ENCODE peak calls at places on chromosomes 12 and 14, in six cellular contexts. U, Q, L, J, R and I are unnamed samples. For H3K36me3, the result is how much of the 10 kb centered on the place peaks cover.

GRCh38 chr12:124626841-124627502 is 59.6 kb upstream of the NCOR2 start:
- DNase-seq in J (peak), U (no peak), L (no peak), Q (no peak), R (no peak), I (no peak)

GRCh38 chr14:63134801-63135200 is 69.4 kb upstream of the RHOJ start:
- DNase-seq in R (no peak), U (no peak), J (no peak), L (no peak), Q (no peak), I (no peak)

GRCh38 chr14:103056322-103057027 is 874 bp downstream of the CDC42BPB start:
- DNase-seq in Q (peak), U (peak), R (no peak), L (no peak), J (peak), I (no peak)

GRCh38 chr12:38456769-38457168 is 140.2 kb downstream of the ALG10B start:
- DNase-seq in L (no peak), R (no peak), Q (no peak), U (no peak), J (no peak), I (no peak)

GRCh38 chr12:84696281-84696680 is 216.3 kb downstream of the SLC6A15 start:
- DNase-seq in U (no peak), Q (no peak), L (no peak), J (no peak), R (no peak), I (no peak)

GRCh38 chr12:6356374-6356820 is 14.5 kb upstream of the TNFRSF1A start:
- DNase-seq in J (peak), U (no peak), R (no peak), L (no peak), Q (no peak), I (no peak)

GRCh38 chr14:36939265-36939664 is 233.1 kb downstream of the SLC25A21 start:
- DNase-seq in R (no peak), L (no peak), Q (no peak), U (no peak), J (no peak), I (no peak)

GRCh38 chr14:77184396-77185092 is 2.9 kb downstream of the TMEM63C start:
- DNase-seq in L (peak), Q (no peak), J (no peak), R (no peak), U (no peak), I (no peak)

GRCh38 chr12:119158004-119158776 is 20.5 kb upstream of the HSPB8 start:
- DNase-seq in R (no peak), Q (no peak), L (no peak), J (no peak), U (no peak), I (no peak)

GRCh38 chr14:71583246-71583645 is 349.0 kb upstream of the RGS6 start:
- DNase-seq in U (no peak), Q (no peak), J (no peak), R (no peak), L (no peak), I (no peak)

GRCh38 chr12:44157359-44157758 is 321.5 kb downstream of the TMEM117 start:
- DNase-seq in Q (no peak), L (no peak), U (no peak), R (no peak), J (no peak), I (no peak)

GRCh38 chr12:15851919-15852318 is 30.3 kb upstream of the STRAP start:
- DNase-seq in J (no peak), Q (no peak), R (no peak), U (no peak), L (no peak), I (no peak)

GRCh38 chr12:98440165-98440581 is 75.2 kb upstream of the TMPO start:
- DNase-seq in J (no peak), U (peak), L (no peak), R (no peak), Q (peak), I (no peak)

GRCh38 chr12:124605869-124606774 is 38.7 kb upstream of the NCOR2 start:
- DNase-seq in J (no peak), R (no peak), Q (no peak), L (no peak), U (no peak), I (no peak)

GRCh38 chr14:98984719-98985041 is 287.3 kb downstream of the BCL11B start:
- DNase-seq in L (no peak), J (no peak), U (no peak), Q (no peak), R (no peak), I (peak)

GRCh38 chr12:108218911-108219310 is 89.8 kb downstream of the WSCD2 start:
- DNase-seq in J (no peak), R (no peak), L (no peak), Q (no peak), U (no peak), I (no peak)

GRCh38 chr12:12024958-12025682 is 45.6 kb upstream of the BCL2L14 start:
- DNase-seq in Q (no peak), L (peak), J (no peak), R (no peak), U (no peak), I (peak)

GRCh38 chr12:85805654-85806053 is 30.6 kb downstream of the RASSF9 start:
- DNase-seq in R (no peak), J (no peak), U (no peak), Q (no peak), L (no peak), I (no peak)

GRCh38 chr12:62717636-62718035 is 217.3 kb downstream of the PPM1H start:
- DNase-seq in Q (no peak), U (no peak), J (no peak), R (no peak), L (no peak), I (no peak)

GRCh38 chr12:12087693-12088034 is 16.9 kb downstream of the BCL2L14 start:
- DNase-seq in Q (no peak), U (no peak), J (no peak), L (no peak), R (no peak), I (no peak)

GRCh38 chr14:95098984-95099599 is 58.2 kb downstream of the DICER1 start:
- DNase-seq in J (peak), Q (peak), U (peak), L (no peak), R (no peak), I (no peak)

GRCh38 chr12:120887253-120888043 is 16.7 kb downstream of the SPPL3 start:
- DNase-seq in U (no peak), Q (no peak), J (no peak), L (peak), R (no peak), I (no peak)

GRCh38 chr14:102213984-102214658 is 74.4 kb downstream of the WDR20 start:
- DNase-seq in L (no peak), Q (no peak), U (no peak), J (peak), R (no peak), I (no peak)

GRCh38 chr12:9750276-9751203 is 10.2 kb downstream of the CD69 start:
- DNase-seq in J (peak), R (no peak), L (peak), U (peak), Q (no peak), I (peak)

GRCh38 chr14:72736348-72736747 is 157.6 kb downstream of the DPF3 start:
- DNase-seq in Q (no peak), L (no peak), U (no peak), J (no peak), R (no peak), I (no peak)

GRCh38 chr14:67372833-67373232 is 12.7 kb downstream of the EIF2S1 start:
- DNase-seq in Q (no peak), L (no peak), U (no peak), J (no peak), R (no peak), I (no peak)
- H3K36me3 ChIP-seq in Q (half or more), L (under half), U (half or more), J (under half), R (under half), I (half or more)

DNA sequence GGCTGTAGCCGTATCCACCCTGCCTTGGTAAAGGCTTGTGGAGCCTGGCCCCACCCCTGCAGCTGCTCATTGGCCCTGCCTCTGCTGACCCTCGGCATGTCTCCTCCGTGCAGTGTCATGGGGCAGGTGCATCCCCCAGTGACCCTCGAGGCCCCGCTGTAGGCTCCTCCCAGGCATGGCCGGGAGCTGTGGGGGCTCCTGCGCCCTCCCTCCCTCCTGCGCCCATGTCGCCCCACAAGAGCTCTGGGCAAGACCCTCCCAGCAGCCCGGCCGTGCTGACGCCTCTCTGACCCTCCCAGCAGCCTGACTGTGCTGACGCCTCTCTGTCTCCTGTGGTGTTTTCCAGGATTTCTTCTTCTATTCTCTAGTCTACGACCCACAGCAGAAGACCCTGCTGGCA is 20.8 kb upstream of the CRIP2 start:
- DNase-seq in U (no peak), L (no peak), Q (no peak), R (no peak), J (peak), I (no peak)
- H3K36me3 ChIP-seq in U (half or more), L (under half), Q (half or more), R (under half), J (under half), I (under half)

DNA sequence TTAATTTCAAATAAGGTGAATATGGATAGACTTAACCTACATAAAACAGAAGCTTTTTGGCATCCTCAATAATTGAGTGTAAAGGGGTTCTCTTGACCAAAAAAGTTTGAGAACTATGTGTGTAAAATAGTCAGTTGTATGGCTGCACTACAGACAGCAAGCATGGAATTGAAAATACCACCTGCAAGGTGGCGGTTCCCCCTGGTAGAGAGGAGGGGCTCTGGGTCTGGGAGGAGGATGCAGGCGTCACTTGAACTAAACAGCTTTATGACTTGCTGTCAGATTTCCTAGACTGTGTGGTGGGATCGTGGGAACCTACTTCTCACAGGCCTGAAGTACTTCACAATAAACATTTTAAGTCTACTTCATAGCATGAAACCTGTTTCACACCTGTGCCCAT is 6.3 kb downstream of the EVL start:
- DNase-seq in J (no peak), R (no peak), L (peak), U (no peak), Q (no peak), I (peak)
- H3K36me3 ChIP-seq in J (under half), R (under half), L (under half), U (under half), Q (under half), I (under half)

GRCh38 chr12:104307655-104308000 is 4.1 kb downstream of the EID3 start:
- DNase-seq in Q (no peak), U (no peak), J (no peak), L (no peak), R (no peak), I (no peak)
- H3K36me3 ChIP-seq in Q (under half), U (under half), J (under half), L (under half), R (under half), I (under half)